ENCODE peak calls at places on chromosome 4, in five cellular contexts. One of them, this sample, is unnamed.

GRCh38 chr4:5874811-5875465 is 17.9 kb downstream of the CRMP1 start:
- DNase-seq in iris pigment epithelial cell: peak
- DNase-seq in T-helper 1 cell: no peak
- DNase-seq in stimulated activated CD4-positive, alpha-beta T cell treated with anti-CD3 and anti-CD28 coated beads, Interleukin-15, amount 100 ng/mL, for 24 hours: no peak
- DNase-seq in stomach: no peak
- DNase-seq in this sample: peak

GRCh38 chr4:128287159-128287870 is at the start of gene PGRMC2:
- DNase-seq in iris pigment epithelial cell: peak
- DNase-seq in T-helper 1 cell: no peak
- DNase-seq in stimulated activated CD4-positive, alpha-beta T cell treated with anti-CD3 and anti-CD28 coated beads, Interleukin-15, amount 100 ng/mL, for 24 hours: no peak
- DNase-seq in stomach: no peak
- DNase-seq in this sample: peak

GRCh38 chr4:76703123-76703490 is 194.8 kb downstream of the SOWAHB start:
- DNase-seq in iris pigment epithelial cell: peak
- DNase-seq in T-helper 1 cell: no peak
- DNase-seq in stimulated activated CD4-positive, alpha-beta T cell treated with anti-CD3 and anti-CD28 coated beads, Interleukin-15, amount 100 ng/mL, for 24 hours: no peak
- DNase-seq in stomach: no peak
- DNase-seq in this sample: no peak

GRCh38 chr4:165580379-165580905 is 201.6 kb downstream of the CPE start:
- DNase-seq in iris pigment epithelial cell: peak
- DNase-seq in T-helper 1 cell: no peak
- DNase-seq in stimulated activated CD4-positive, alpha-beta T cell treated with anti-CD3 and anti-CD28 coated beads, Interleukin-15, amount 100 ng/mL, for 24 hours: no peak
- DNase-seq in stomach: no peak
- DNase-seq in this sample: peak

GRCh38 chr4:38869511-38869910 is 1.9 kb downstream of the FAM114A1 start:
- DNase-seq in iris pigment epithelial cell: no peak
- DNase-seq in T-helper 1 cell: no peak
- DNase-seq in stimulated activated CD4-positive, alpha-beta T cell treated with anti-CD3 and anti-CD28 coated beads, Interleukin-15, amount 100 ng/mL, for 24 hours: no peak
- DNase-seq in stomach: no peak
- DNase-seq in this sample: no peak

GRCh38 chr4:37770016-37770415 is 56.5 kb upstream of the PGM2 start:
- DNase-seq in iris pigment epithelial cell: peak
- DNase-seq in T-helper 1 cell: no peak
- DNase-seq in stimulated activated CD4-positive, alpha-beta T cell treated with anti-CD3 and anti-CD28 coated beads, Interleukin-15, amount 100 ng/mL, for 24 hours: no peak
- DNase-seq in stomach: no peak
- DNase-seq in this sample: peak

GRCh38 chr4:2833671-2834000 is 10.0 kb upstream of the ADD1 start:
- DNase-seq in iris pigment epithelial cell: no peak
- DNase-seq in T-helper 1 cell: no peak
- DNase-seq in stimulated activated CD4-positive, alpha-beta T cell treated with anti-CD3 and anti-CD28 coated beads, Interleukin-15, amount 100 ng/mL, for 24 hours: no peak
- DNase-seq in stomach: peak
- DNase-seq in this sample: no peak

GRCh38 chr4:34289489-34289888 is 1954.8 kb downstream of the ARAP2 start:
- DNase-seq in iris pigment epithelial cell: no peak
- DNase-seq in T-helper 1 cell: no peak
- DNase-seq in stimulated activated CD4-positive, alpha-beta T cell treated with anti-CD3 and anti-CD28 coated beads, Interleukin-15, amount 100 ng/mL, for 24 hours: no peak
- DNase-seq in stomach: no peak
- DNase-seq in this sample: no peak

GRCh38 chr4:8533274-8533865 is 46.8 kb upstream of the GPR78 start:
- DNase-seq in iris pigment epithelial cell: no peak
- DNase-seq in T-helper 1 cell: no peak
- DNase-seq in stimulated activated CD4-positive, alpha-beta T cell treated with anti-CD3 and anti-CD28 coated beads, Interleukin-15, amount 100 ng/mL, for 24 hours: no peak
- DNase-seq in stomach: no peak
- DNase-seq in this sample: no peak

GRCh38 chr4:156889616-156890594 is 81.7 kb downstream of the PDGFC start:
- DNase-seq in iris pigment epithelial cell: peak
- DNase-seq in T-helper 1 cell: no peak
- DNase-seq in stimulated activated CD4-positive, alpha-beta T cell treated with anti-CD3 and anti-CD28 coated beads, Interleukin-15, amount 100 ng/mL, for 24 hours: no peak
- DNase-seq in stomach: no peak
- DNase-seq in this sample: peak

GRCh38 chr4:169311643-169312365 is 41.0 kb upstream of the SH3RF1 start:
- DNase-seq in iris pigment epithelial cell: peak
- DNase-seq in T-helper 1 cell: no peak
- DNase-seq in stimulated activated CD4-positive, alpha-beta T cell treated with anti-CD3 and anti-CD28 coated beads, Interleukin-15, amount 100 ng/mL, for 24 hours: peak
- DNase-seq in stomach: peak
- DNase-seq in this sample: peak

GRCh38 chr4:78584863-78585576 is 33.5 kb downstream of the ANXA3 start:
- DNase-seq in iris pigment epithelial cell: peak
- DNase-seq in T-helper 1 cell: no peak
- DNase-seq in stimulated activated CD4-positive, alpha-beta T cell treated with anti-CD3 and anti-CD28 coated beads, Interleukin-15, amount 100 ng/mL, for 24 hours: no peak
- DNase-seq in stomach: peak
- DNase-seq in this sample: no peak

GRCh38 chr4:109235683-109236082 is 66.8 kb downstream of the COL25A1 start:
- DNase-seq in iris pigment epithelial cell: no peak
- DNase-seq in T-helper 1 cell: no peak
- DNase-seq in stimulated activated CD4-positive, alpha-beta T cell treated with anti-CD3 and anti-CD28 coated beads, Interleukin-15, amount 100 ng/mL, for 24 hours: no peak
- DNase-seq in stomach: no peak
- DNase-seq in this sample: no peak